ENCODE peak calls at places on chromosomes 11 and 22, in four cellular contexts. U is transverse colon, J is sigmoid colon, O is hepatocyte. W is an unnamed sample.

GRCh38 chr11:114171257-114172054 is 111.9 kb downstream of the ZBTB16 start:
- DNase-seq in U (peak), J (peak), O (peak), W (peak)

GRCh38 chr11:62665630-62666258 is 632 bp downstream of the CSKMT start:
- DNase-seq in U (peak), J (peak), O (peak), W (peak)

GRCh38 chr11:119433369-119433749 is 10.4 kb upstream of the THY1 start:
- DNase-seq in U (no peak), J (no peak), O (no peak), W (no peak)

GRCh38 chr11:116059909-116060308 is 555.7 kb upstream of the CADM1 start:
- DNase-seq in U (no peak), J (no peak), O (no peak), W (no peak)

GRCh38 chr11:21411114-21411513 is 741.7 kb downstream of the NELL1 start:
- DNase-seq in U (no peak), J (no peak), O (no peak), W (no peak)

GRCh38 chr22:27336151-27337090 is 465.1 kb downstream of the MN1 start:
- DNase-seq in U (no peak), J (no peak), O (no peak), W (no peak)

GRCh38 chr11:78290293-78291176 is 101.8 kb downstream of the USP35 start:
- DNase-seq in U (no peak), J (no peak), O (peak), W (no peak)

GRCh38 chr11:69310351-69310750 is 16.4 kb downstream of the MYEOV start:
- DNase-seq in U (no peak), J (peak), O (no peak), W (no peak)

GRCh38 chr11:102810943-102811528 is 13.1 kb upstream of the MMP1 start:
- DNase-seq in U (no peak), J (no peak), O (peak), W (no peak)

GRCh38 chr11:129798212-129798611 is 17.4 kb upstream of the TMEM45B start:
- DNase-seq in U (no peak), J (no peak), O (no peak), W (no peak)

GRCh38 chr11:112017538-112017937 is 7.7 kb upstream of the DLAT start:
- DNase-seq in U (no peak), J (no peak), O (no peak), W (no peak)

GRCh38 chr11:118659956-118660645 is 19.3 kb downstream of the TREH start:
- DNase-seq in U (no peak), J (no peak), O (peak), W (no peak)

GRCh38 chr11:122122179-122122578 is 6.2 kb upstream of the BLID start:
- DNase-seq in U (no peak), J (no peak), O (no peak), W (no peak)

GRCh38 chr11:27717801-27718229 is 17.6 kb upstream of the BDNF start:
- DNase-seq in U (no peak), J (no peak), O (no peak), W (no peak)

GRCh38 chr11:32752001-32752400 is 42.5 kb downstream of the CCDC73 start:
- DNase-seq in U (no peak), J (no peak), O (no peak), W (no peak)

GRCh38 chr11:3375552-3375951 is 3.4 kb downstream of the ZNF195 start:
- DNase-seq in U (no peak), J (no peak), O (no peak), W (no peak)

GRCh38 chr11:116366980-116367640 is 405.7 kb downstream of the BUD13 start:
- DNase-seq in U (no peak), J (no peak), O (peak), W (no peak)

GRCh38 chr22:24965822-24966626 is 13.5 kb downstream of the KIAA1671 start:
- DNase-seq in U (peak), J (no peak), O (no peak), W (no peak)

GRCh38 chr11:116563713-116564050 is 209.1 kb downstream of the BUD13 start:
- DNase-seq in U (no peak), J (no peak), O (no peak), W (no peak)

GRCh38 chr22:28799834-28800307 is 498 bp downstream of the XBP1 start:
- DNase-seq in U (peak), J (peak), O (peak), W (peak)

GRCh38 chr22:26367402-26368245 is 61.4 kb upstream of the ASPHD2 start:
- DNase-seq in U (peak), J (no peak), O (peak), W (no peak)

GRCh38 chr11:72333657-72334056 is 89.7 kb upstream of the PHOX2A start:
- DNase-seq in U (no peak), J (no peak), O (peak), W (no peak)

GRCh38 chr11:100932474-100933100 is 197.0 kb downstream of the PGR start:
- DNase-seq in U (no peak), J (no peak), O (peak), W (no peak)

DNA sequence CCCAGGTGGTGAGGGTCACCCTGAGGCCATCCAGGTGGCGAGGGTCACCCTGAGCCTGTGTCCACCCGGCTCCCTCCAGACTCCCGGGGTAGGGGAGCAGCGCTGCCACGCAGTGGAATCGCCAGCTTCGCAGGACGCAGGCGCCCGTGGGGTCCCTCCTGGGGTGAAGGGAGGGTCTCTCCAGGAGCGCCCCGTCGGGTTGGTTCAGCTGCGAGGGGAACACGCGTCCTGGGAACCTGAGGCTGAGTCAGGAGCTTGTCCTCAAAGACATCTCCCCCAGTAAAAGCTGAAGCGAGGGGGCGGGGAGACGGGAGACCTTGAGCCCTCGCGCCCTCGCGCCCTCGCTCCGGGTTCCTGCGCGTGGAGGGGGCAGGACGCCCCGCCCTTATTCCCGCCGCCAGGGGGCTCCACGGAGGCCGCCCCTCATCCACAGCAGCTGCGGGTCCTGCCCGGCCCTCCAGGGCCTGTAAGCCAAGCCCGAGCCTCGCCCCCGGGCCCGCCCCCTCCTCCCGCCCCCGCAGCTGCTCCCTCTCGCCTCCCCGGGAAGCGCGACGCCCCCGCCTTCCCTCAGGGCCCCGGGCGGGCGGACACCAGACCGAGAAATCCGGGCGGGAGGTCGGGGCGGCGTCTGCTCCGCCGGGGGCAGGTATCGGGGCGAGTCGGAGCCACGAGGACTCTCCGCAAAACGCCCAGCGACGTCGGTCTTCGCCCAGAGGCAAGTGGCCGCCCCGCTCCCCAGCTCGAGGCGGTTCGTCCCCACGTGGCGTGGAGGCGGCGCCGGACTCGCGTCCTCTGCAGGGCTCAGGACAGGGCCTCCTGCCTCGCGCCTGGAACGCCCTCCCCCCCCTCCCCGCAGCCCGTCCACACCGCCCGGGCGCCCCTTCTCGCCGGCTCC is 22.8 kb downstream of the PIM3 start:
- DNase-seq in U (no peak), J (no peak), O (peak), W (no peak)
- TF ChIP-seq CTCF in U (peak), J (no peak), O (peak), W (no peak)

DNA sequence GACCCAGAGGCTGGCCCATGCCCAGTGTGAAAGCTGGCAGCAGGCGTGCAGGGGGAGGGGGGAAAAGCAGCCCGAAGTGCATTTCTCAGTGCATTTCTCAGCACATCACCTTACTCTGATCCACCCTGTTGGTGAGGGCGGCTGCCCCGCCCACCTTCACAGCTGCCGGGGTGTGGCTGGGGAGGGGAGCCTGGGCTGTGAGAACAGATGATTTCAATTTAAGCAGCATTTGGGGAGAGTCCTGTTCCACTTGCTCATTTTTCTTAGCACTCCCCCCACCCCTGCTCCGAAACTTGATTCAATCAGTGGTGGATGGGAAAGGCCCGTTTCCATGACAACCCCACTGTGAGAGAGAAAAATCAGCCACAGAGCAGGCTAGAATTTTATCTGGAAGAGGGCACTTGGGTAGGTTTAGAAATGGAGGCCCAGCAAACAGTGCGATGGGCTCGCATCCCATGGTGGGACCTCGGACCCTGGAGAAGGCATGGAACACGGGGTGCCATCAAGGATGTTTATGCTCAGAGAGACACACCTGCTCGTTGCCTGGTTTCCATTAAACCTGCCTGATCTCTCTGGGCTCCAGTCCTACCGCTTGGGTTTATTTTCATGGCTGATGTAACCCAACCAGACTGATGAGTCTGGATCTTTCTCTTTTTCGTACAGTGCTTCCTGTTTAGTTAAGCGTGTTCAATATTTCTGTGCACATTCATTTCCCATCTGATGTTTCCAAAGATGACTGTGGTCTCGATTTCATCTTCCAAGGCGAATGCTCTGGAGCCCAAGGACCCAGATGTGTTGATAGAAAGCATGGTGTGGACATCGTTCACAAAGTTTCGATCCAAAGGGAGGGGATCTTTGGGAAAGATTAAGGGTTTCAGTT is 84.5 kb downstream of the SNX19 start:
- DNase-seq in U (no peak), J (no peak), O (peak), W (no peak)
- H3K27ac ChIP-seq in U (no peak), J (no peak), O (peak), W (no peak)

GRCh38 chr22:44805663-44806062 is 53.3 kb downstream of the ARHGAP8 start:
- DNase-seq in U (no peak), J (no peak), O (no peak), W (no peak)
- H3K4me3 ChIP-seq in U (no peak), J (no peak), O (no peak), W (no peak)

DNA sequence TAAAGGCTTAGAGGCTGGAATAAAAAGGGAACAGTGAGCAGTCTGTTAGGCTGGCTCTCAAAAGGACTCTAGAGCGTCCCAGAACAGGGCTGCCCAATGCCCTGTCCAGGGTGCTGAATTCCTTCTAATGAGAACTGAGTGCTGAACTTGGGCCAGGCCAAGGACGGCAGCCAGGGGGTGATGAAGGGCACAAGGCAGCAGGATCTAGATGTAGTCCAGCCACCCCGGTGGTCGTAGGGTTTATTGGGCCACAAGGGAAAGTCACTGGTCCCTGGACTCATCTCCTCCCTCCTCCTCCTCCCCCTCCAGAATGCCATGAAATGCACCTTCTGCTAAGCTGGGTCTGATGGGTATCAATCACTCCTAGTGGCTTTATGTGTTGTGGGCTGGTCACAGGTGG is 19.2 kb downstream of the NPTXR start:
- DNase-seq in U (peak), J (peak), O (peak), W (no peak)
- TF ChIP-seq CTCF in U (no peak), J (no peak), O (peak), W (no peak)

DNA sequence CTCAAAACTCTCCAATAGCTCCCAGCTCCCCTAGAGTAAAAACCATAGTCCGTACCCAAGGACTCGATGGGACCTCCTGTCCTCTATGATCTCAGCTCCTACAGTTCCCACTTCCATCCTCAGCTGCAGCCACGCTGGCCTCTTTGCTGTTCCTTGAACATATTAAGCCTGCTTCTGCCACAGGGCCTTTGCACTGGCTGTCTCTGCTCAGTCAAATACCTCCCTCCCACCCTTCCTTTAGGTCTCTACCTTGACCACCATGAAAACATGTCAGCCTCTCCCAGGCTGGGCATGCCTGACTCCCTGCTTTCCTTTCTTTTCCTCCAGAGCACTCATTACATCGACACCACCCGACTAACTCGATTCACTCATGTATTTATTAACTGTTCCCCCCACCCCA is 24.5 kb downstream of the TMEM184B start:
- DNase-seq in U (no peak), J (no peak), O (no peak), W (no peak)
- H3K27ac ChIP-seq in U (no peak), J (no peak), O (no peak), W (peak)

GRCh38 chr22:33835196-33835788 is 85.0 kb downstream of the LARGE1 start:
- DNase-seq in U (peak), J (no peak), O (no peak), W (no peak)
- H3K4me3 ChIP-seq in U (no peak), J (no peak), O (no peak), W (no peak)

GRCh38 chr22:44489817-44490216 is 8.2 kb downstream of the RTL6 start:
- DNase-seq in U (no peak), J (no peak), O (no peak), W (no peak)
- TF ChIP-seq CTCF in U (no peak), J (no peak), O (no peak), W (no peak)